ENCODE peak calls at places on chromosomes 6 and 20, in eight cellular contexts. L is activated naive CD8-positive, alpha-beta T cell treated with anti-CD3 and anti-CD28 coated beads, Interleukin-2, amount 50 U/mL, for 24 hours; K is astrocyte of the spinal cord; Q is activated CD4-positive, CD25-positive, alpha-beta regulatory T cell; E is H7; U is chondrocyte; N is H9; R is fibroblast of the aortic adventitia. C is an unnamed sample.
A peak's percentile ranks its signal among the peaks of the same experiment; 100 is the strongest.

GRCh38 chr6:17012421-17013225 is 89.2 kb upstream of the STMND1 start:
- DNase-seq in R (peak; percentile 57), Q (no peak), K (peak; percentile 36), L (no peak), U (no peak), E (peak; percentile 77), N (peak; percentile 72), C (peak; percentile 67)

GRCh38 chr6:121521164-121521555 is 85.7 kb downstream of the GJA1 start:
- DNase-seq in L (no peak), R (no peak), E (no peak), N (no peak), Q (no peak), U (no peak), K (no peak), C (no peak)

GRCh38 chr20:63602321-63602720 is 24.6 kb downstream of the GMEB2 start:
- DNase-seq in N (no peak), Q (no peak), E (no peak), U (peak; percentile 34), L (no peak), K (no peak), R (no peak), C (no peak)

GRCh38 chr6:44278774-44279697 is 8.8 kb downstream of the TMEM151B start:
- DNase-seq in K (no peak), Q (no peak), E (no peak), L (no peak), U (no peak), R (no peak), N (no peak), C (no peak)

GRCh38 chr6:112286010-112286409 is 31.6 kb upstream of the LAMA4 start:
- DNase-seq in Q (no peak), L (peak; percentile 52), R (no peak), N (no peak), U (no peak), K (no peak), E (no peak), C (no peak)

GRCh38 chr6:111357680-111358079 is 125.3 kb downstream of the REV3L start:
- DNase-seq in Q (no peak), U (no peak), N (no peak), K (no peak), R (no peak), L (no peak), E (no peak), C (no peak)

GRCh38 chr6:31971279-31971992 is 502 bp downstream of the DXO start:
- DNase-seq in E (no peak), K (peak; percentile 12), U (peak; percentile 93), N (no peak), R (no peak), Q (no peak), L (no peak), C (no peak)

GRCh38 chr6:89353118-89353556 is 615 bp upstream of the UBE2J1 start:
- DNase-seq in K (no peak), U (no peak), N (no peak), R (no peak), E (no peak), Q (no peak), L (no peak), C (no peak)

GRCh38 chr6:133312006-133312405 is 70.8 kb downstream of the EYA4 start:
- DNase-seq in Q (no peak), E (no peak), K (no peak), L (no peak), R (no peak), U (no peak), N (no peak), C (no peak)

GRCh38 chr6:136365781-136366354 is 76.2 kb upstream of the BCLAF1 start:
- DNase-seq in L (peak; percentile 20), R (no peak), U (no peak), N (no peak), Q (no peak), K (no peak), E (no peak), C (no peak)

GRCh38 chr6:85185977-85186376 is 263.9 kb upstream of the NT5E start:
- DNase-seq in N (no peak), L (no peak), R (peak; percentile 47), Q (no peak), U (no peak), K (peak; percentile 27), E (no peak), C (peak; percentile 76)

GRCh38 chr6:21067521-21067920 is 526.0 kb upstream of the SOX4 start:
- DNase-seq in R (no peak), U (no peak), K (no peak), N (no peak), Q (no peak), E (no peak), L (no peak), C (peak; percentile 10)

GRCh38 chr20:17761612-17762011 is 61.8 kb downstream of the BANF2 start:
- DNase-seq in R (no peak), N (peak; percentile 55), L (no peak), Q (no peak), K (no peak), E (peak; percentile 74), U (no peak), C (peak; percentile 14)

GRCh38 chr6:97658090-97658489 is 375.1 kb upstream of the MMS22L start:
- DNase-seq in N (no peak), R (no peak), L (no peak), Q (no peak), K (no peak), U (no peak), E (no peak), C (no peak)

GRCh38 chr20:41331731-41332130 is 8.9 kb upstream of the LPIN3 start:
- DNase-seq in K (no peak), N (no peak), U (no peak), Q (no peak), R (no peak), E (no peak), L (no peak), C (no peak)

GRCh38 chr20:44016525-44016924 is 101.9 kb downstream of the TOX2 start:
- DNase-seq in U (no peak), K (no peak), L (no peak), R (no peak), Q (no peak), N (peak; percentile 3), E (no peak), C (no peak)